ENCODE peak calls at places on chromosomes 13 and 19, in four cellular contexts. B, P, L and Z are unnamed samples.

GRCh38 chr19:4429266-4430200 is 27.1 kb downstream of the CHAF1A start:
- DNase-seq in P (no peak), B (no peak), L (no peak), Z (no peak)

GRCh38 chr19:49800771-49801170 is 12.3 kb downstream of the FUZ start:
- DNase-seq in B (no peak), L (no peak), P (no peak), Z (no peak)

GRCh38 chr13:52446265-52446664 is 4.2 kb downstream of the VPS36 start:
- DNase-seq in L (no peak), P (no peak), B (no peak), Z (no peak)

GRCh38 chr19:45446295-45446694 is 21.5 kb upstream of the FOSB start:
- DNase-seq in P (peak), L (no peak), B (no peak), Z (no peak)

GRCh38 chr13:40376296-40376849 is 290.1 kb downstream of the FOXO1 start:
- DNase-seq in B (no peak), P (no peak), L (no peak), Z (no peak)

GRCh38 chr13:51832471-51833152 is 12.4 kb downstream of the TMEM272 start:
- DNase-seq in P (no peak), L (no peak), B (no peak), Z (peak)

GRCh38 chr19:22784051-22784450 is at the start of gene ZNF99:
- DNase-seq in B (no peak), L (no peak), P (no peak), Z (no peak)

GRCh38 chr13:25064396-25064795 is 31.5 kb upstream of the PABPC3 start:
- DNase-seq in L (no peak), B (no peak), P (no peak), Z (no peak)

GRCh38 chr19:6491802-6492592 is 10.1 kb downstream of the TUBB4A start:
- DNase-seq in P (no peak), B (no peak), L (no peak), Z (no peak)

GRCh38 chr13:41581884-41582547 is 124.7 kb downstream of the RGCC start:
- DNase-seq in L (no peak), B (no peak), P (no peak), Z (no peak)

GRCh38 chr13:110164706-110165105 is 142.3 kb downstream of the COL4A1 start:
- DNase-seq in P (no peak), L (no peak), B (no peak), Z (no peak)

GRCh38 chr19:29606420-29606747 is 301 bp downstream of the POP4 start:
- DNase-seq in P (no peak), L (peak), B (no peak), Z (no peak)

GRCh38 chr13:66994097-66994496 is 236.0 kb downstream of the PCDH9 start:
- DNase-seq in P (peak), B (peak), L (peak), Z (peak)

GRCh38 chr13:54845351-54845965 is 1816.8 kb downstream of the OLFM4 start:
- DNase-seq in P (no peak), B (no peak), L (no peak), Z (no peak)

GRCh38 chr13:61414686-61415664 is 674 bp downstream of the PCDH20 start:
- DNase-seq in L (no peak), P (peak), B (peak), Z (peak)

GRCh38 chr13:101747039-101747438 is 294.6 kb downstream of the ITGBL1 start:
- DNase-seq in L (no peak), P (no peak), B (no peak), Z (no peak)

GRCh38 chr19:19371056-19371455 is 34.4 kb upstream of the GATAD2A start:
- DNase-seq in P (no peak), B (no peak), L (peak), Z (no peak)

GRCh38 chr13:109734002-109734785 is 52.2 kb downstream of the IRS2 start:
- DNase-seq in L (no peak), B (no peak), P (no peak), Z (no peak)

GRCh38 chr19:30044273-30045259 is 102.5 kb downstream of the URI1 start:
- DNase-seq in B (no peak), L (no peak), P (no peak), Z (no peak)

GRCh38 chr19:42311612-42312160 is 1.4 kb upstream of the TMEM145 start:
- DNase-seq in B (peak), L (no peak), P (no peak), Z (peak)

GRCh38 chr13:49625392-49626137 is 2.7 kb upstream of the ARL11 start:
- DNase-seq in L (no peak), B (no peak), P (peak), Z (no peak)

GRCh38 chr19:40376286-40376862 is 13.6 kb downstream of the HIPK4 start:
- DNase-seq in L (no peak), P (no peak), B (no peak), Z (no peak)

GRCh38 chr13:28052945-28053344 is 47.4 kb downstream of the FLT3 start:
- DNase-seq in B (no peak), L (no peak), P (no peak), Z (no peak)
- TF ChIP-seq ELF4 in B (no peak), L (no peak), P (no peak), Z (no peak)

GRCh38 chr19:48756686-48757085 is 1.4 kb downstream of the FGF21 start:
- DNase-seq in P (no peak), B (no peak), L (no peak), Z (no peak)

GRCh38 chr19:48755787-48756674 is 707 bp downstream of the FGF21 start:
- DNase-seq in P (no peak), L (no peak), B (no peak), Z (no peak)

GRCh38 chr19:48757741-48758144 is 2.4 kb downstream of the FGF21 start:
- DNase-seq in L (no peak), B (no peak), P (peak), Z (no peak)

GRCh38 chr19:48754950-48755645 is at the start of gene FGF21:
- DNase-seq in L (no peak), B (peak), P (no peak), Z (no peak)

GRCh38 chr19:48757089-48757675 is 1.9 kb downstream of the FGF21 start:
- DNase-seq in L (no peak), P (no peak), B (no peak), Z (no peak)
- TF ChIP-seq SP1 in L (no peak), P (no peak), B (no peak), Z (no peak)

GRCh38 chr13:113059891-113060290 is 45.7 kb upstream of the F7 start:
- DNase-seq in P (no peak), B (no peak), L (no peak), Z (no peak)
- TF ChIP-seq ELF4 in P (no peak), B (no peak), L (no peak), Z (no peak)

DNA sequence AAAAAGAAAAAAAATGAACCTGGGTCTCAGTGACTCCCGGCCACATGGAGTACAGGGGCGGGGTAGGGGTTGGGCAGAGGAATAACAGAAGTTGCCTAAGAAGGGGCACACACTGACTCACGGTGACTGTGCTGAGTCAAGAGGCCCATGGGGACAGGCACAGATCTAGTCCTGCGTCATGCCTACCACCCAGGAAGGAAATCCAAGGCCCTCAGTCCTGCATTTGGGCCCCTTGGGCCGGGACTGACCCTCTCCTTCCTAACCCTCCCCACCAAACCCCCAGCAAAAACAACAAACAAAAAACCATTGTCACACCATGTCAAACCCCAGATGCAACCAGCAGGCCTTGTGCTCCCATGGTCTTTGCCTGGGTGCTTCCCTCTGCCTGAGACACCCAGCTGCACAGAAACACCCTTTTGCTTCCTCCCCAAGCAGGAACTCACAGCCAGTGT is 9.6 kb upstream of the NOTCH3 start:
- DNase-seq in B (no peak), P (peak), L (no peak), Z (no peak)
- TF ChIP-seq SP1 in B (no peak), P (no peak), L (no peak), Z (no peak)

GRCh38 chr13:36192166-36192565 is 22.2 kb downstream of the SOHLH2 start:
- DNase-seq in L (no peak), B (no peak), P (no peak), Z (no peak)

GRCh38 chr13:36188446-36188845 is 25.9 kb downstream of the SOHLH2 start:
- DNase-seq in P (no peak), L (no peak), B (no peak), Z (no peak)

GRCh38 chr13:36190771-36191170 is 23.6 kb downstream of the SOHLH2 start:
- DNase-seq in B (no peak), P (no peak), L (no peak), Z (no peak)

DNA sequence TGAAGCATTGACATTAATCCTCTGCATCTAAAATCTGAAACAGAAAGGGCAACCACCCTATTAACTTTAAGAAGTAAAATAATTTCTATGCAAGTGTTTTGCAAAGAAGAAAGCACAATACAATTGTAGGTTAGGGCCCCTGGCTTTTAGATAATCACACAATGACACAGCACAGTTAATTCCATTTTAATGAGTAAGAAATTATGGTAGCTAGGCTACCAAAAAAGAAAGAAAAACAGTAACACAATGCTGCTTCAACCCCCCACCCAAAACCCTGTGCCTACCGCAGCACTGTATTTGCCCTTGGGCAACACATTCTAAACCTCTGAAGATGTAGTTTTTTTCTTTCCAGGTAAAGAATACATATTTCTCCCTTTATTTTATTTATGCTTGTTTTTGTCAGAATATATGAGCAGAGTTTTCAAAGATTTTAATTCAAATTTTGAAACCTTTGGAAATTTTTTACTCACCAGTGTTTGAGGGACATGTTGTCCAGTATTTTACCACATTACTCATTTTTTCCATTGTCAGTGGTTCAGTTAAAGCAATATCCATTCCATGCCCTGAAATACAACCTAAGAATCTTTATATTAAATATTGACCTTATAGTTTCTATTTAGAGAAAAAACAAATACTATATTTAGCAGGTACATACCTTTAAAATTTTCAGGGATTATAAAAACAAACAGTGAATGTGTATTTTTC is 21.1 kb downstream of the SOHLH2 start:
- DNase-seq in B (no peak), L (no peak), P (no peak), Z (no peak)
- TF ChIP-seq ELF4 in B (no peak), L (no peak), P (no peak), Z (no peak)

GRCh38 chr19:55592391-55593090 is 6.8 kb downstream of the FIZ1 start:
- DNase-seq in B (no peak), P (no peak), L (no peak), Z (no peak)
- TF ChIP-seq SP1 in B (no peak), P (no peak), L (no peak), Z (no peak)